ENCODE peak calls at places on chromosomes 7 and 10, in five cellular contexts. R is HS-5; F is activated T-helper 1 cell treated with anti-CD3 and anti-CD28 coated beads, Interleukin-2, amount 50 U/mL, for 16 hours; T is NCI-H446 treated with DMSO at 0.1 percent for 48 hours; A is GM12891. Y is an unnamed sample.

GRCh38 chr7:41760293-41760692 is 57.4 kb upstream of the INHBA start:
- DNase-seq in T (no peak), F (no peak), A (no peak), R (no peak), Y (no peak)

GRCh38 chr7:47080816-47081215 is 501.1 kb downstream of the TNS3 start:
- DNase-seq in R (no peak), A (no peak), F (no peak), T (no peak), Y (no peak)

GRCh38 chr7:134167250-134167649 is 40.1 kb downstream of the LRGUK start:
- DNase-seq in T (no peak), R (no peak), F (no peak), A (no peak), Y (no peak)

GRCh38 chr10:104099941-104100340 is 14.3 kb upstream of the COL17A1 start:
- DNase-seq in F (no peak), T (no peak), A (no peak), R (no peak), Y (no peak)

GRCh38 chr10:62815373-62816111 is 624 bp downstream of the EGR2 start:
- DNase-seq in A (no peak), R (no peak), T (no peak), F (no peak), Y (no peak)

GRCh38 chr7:33334349-33334748 is 205.0 kb downstream of the BBS9 start:
- DNase-seq in A (no peak), R (no peak), F (no peak), T (no peak), Y (no peak)

GRCh38 chr7:3955751-3956696 is 655.0 kb downstream of the SDK1 start:
- DNase-seq in T (no peak), F (no peak), A (no peak), R (peak; percentile 5), Y (no peak)

GRCh38 chr7:116953372-116953726 is at the start of gene ST7:
- DNase-seq in A (peak; percentile 29), F (peak; percentile 28), R (no peak), T (peak; percentile 29), Y (peak; percentile 34)

GRCh38 chr10:34396669-34397068 is 418.4 kb downstream of the PARD3 start:
- DNase-seq in T (no peak), F (no peak), A (no peak), R (no peak), Y (no peak)

GRCh38 chr10:131901181-131901829 is 497 bp downstream of the PPP2R2D start:
- DNase-seq in T (no peak), F (no peak), R (no peak), A (peak; percentile 40), Y (no peak)

GRCh38 chr7:69599879-69600764 is 1.8 kb downstream of the AUTS2 start:
- DNase-seq in T (no peak), A (no peak), R (no peak), F (no peak), Y (no peak)

GRCh38 chr7:112986256-112987031 is 100.2 kb downstream of the GPR85 start:
- DNase-seq in A (no peak), F (no peak), R (no peak), T (no peak), Y (no peak)

GRCh38 chr10:93154531-93154930 is 80.8 kb downstream of the CYP26A1 start:
- DNase-seq in T (no peak), A (no peak), R (no peak), F (no peak), Y (no peak)

GRCh38 chr7:7595451-7595850 is 28.8 kb downstream of the MIOS start:
- DNase-seq in A (no peak), R (peak; percentile 11), T (no peak), F (no peak), Y (peak; percentile 10)

GRCh38 chr7:77335581-77335980 is 80.6 kb downstream of the GSAP start:
- DNase-seq in T (peak; percentile 52), R (no peak), A (no peak), F (no peak), Y (no peak)

GRCh38 chr10:70174058-70174741 is 3.9 kb upstream of the SAR1A start:
- DNase-seq in F (no peak), A (peak; percentile 18), T (no peak), R (no peak), Y (no peak)

GRCh38 chr7:977326-978048 is 2.1 kb upstream of the COX19 start:
- DNase-seq in A (no peak), T (no peak), R (no peak), F (no peak), Y (no peak)

GRCh38 chr7:151849879-151850260 is 27.0 kb downstream of the PRKAG2 start:
- DNase-seq in R (no peak), F (no peak), T (no peak), A (no peak), Y (no peak)

GRCh38 chr7:46360811-46361210 is 439.7 kb upstream of the IGFBP3 start:
- DNase-seq in T (no peak), A (no peak), R (no peak), F (no peak), Y (no peak)

GRCh38 chr7:70016044-70016770 is 417.9 kb downstream of the AUTS2 start:
- DNase-seq in A (no peak), R (no peak), T (no peak), F (no peak), Y (no peak)

GRCh38 chr7:155374276-155375252 is 76.9 kb downstream of the INSIG1 start:
- DNase-seq in R (no peak), F (no peak), T (no peak), A (no peak), Y (no peak)

GRCh38 chr7:50508471-50508943 is 56.7 kb downstream of the DDC start:
- DNase-seq in F (no peak), R (no peak), A (no peak), T (no peak), Y (no peak)

GRCh38 chr7:70372768-70373241 is 759.1 kb upstream of the GALNT17 start:
- DNase-seq in A (no peak), T (no peak), R (no peak), F (no peak), Y (peak; percentile 82)

GRCh38 chr10:123561145-123561448 is 105.1 kb upstream of the GPR26 start:
- DNase-seq in T (no peak), R (no peak), F (no peak), A (no peak), Y (no peak)

GRCh38 chr10:130398090-130398994 is 262.2 kb downstream of the GLRX3 start:
- DNase-seq in T (no peak), A (no peak), R (no peak), F (no peak), Y (no peak)

GRCh38 chr7:28470344-28470743 is 58.0 kb downstream of the CREB5 start:
- DNase-seq in T (no peak), R (no peak), A (no peak), F (no peak), Y (no peak)

GRCh38 chr10:19719320-19719719 is 96.9 kb upstream of the PLXDC2 start:
- DNase-seq in F (no peak), T (no peak), A (no peak), R (no peak), Y (no peak)

GRCh38 chr10:3126741-3127342 is 45.7 kb downstream of the PITRM1 start:
- DNase-seq in A (no peak), F (no peak), T (no peak), R (no peak), Y (peak; percentile 55)

GRCh38 chr7:53350241-53350640 is 314.8 kb downstream of the POM121L12 start:
- DNase-seq in T (no peak), A (no peak), F (no peak), R (no peak), Y (no peak)

Y was measured in DMS 273 treated with DMSO at 0.1 percent for 48 hours.